ENCODE peak calls at places on chromosomes 3 and 15, in five cellular contexts. O is neural crest cell, W is uterus, X is cardiac muscle cell, Q is tibial artery. E is an unnamed sample.

GRCh38 chr15:43912991-43913927 is 86.5 kb downstream of the WDR76 start:
- DNase-seq in Q (peak), O (no peak), W (peak), X (no peak), E (no peak)

GRCh38 chr3:77254967-77255831 is 215.3 kb downstream of the ROBO2 start:
- DNase-seq in O (peak), X (peak), W (no peak), Q (no peak), E (no peak)

GRCh38 chr15:65069779-65070546 is 2.2 kb upstream of the RASL12 start:
- DNase-seq in X (no peak), O (no peak), W (no peak), Q (no peak), E (no peak)

GRCh38 chr3:41239587-41239986 is 40.3 kb downstream of the CTNNB1 start:
- DNase-seq in O (no peak), W (no peak), Q (no peak), X (no peak), E (no peak)

GRCh38 chr3:76501315-76501714 is 538.6 kb upstream of the ROBO2 start:
- DNase-seq in Q (no peak), O (no peak), X (no peak), W (no peak), E (no peak)

GRCh38 chr3:139052802-139053600 is 8.3 kb upstream of the PRR23C start:
- DNase-seq in O (no peak), W (no peak), X (no peak), Q (no peak), E (no peak)

GRCh38 chr15:70742928-70743327 is 20.4 kb downstream of the UACA start:
- DNase-seq in X (no peak), W (no peak), Q (no peak), O (no peak), E (no peak)

GRCh38 chr3:171498921-171499320 is 38.7 kb upstream of the TNIK start:
- DNase-seq in W (no peak), X (no peak), Q (no peak), O (no peak), E (no peak)

GRCh38 chr15:70348581-70349344 is 251.0 kb upstream of the TLE3 start:
- DNase-seq in W (peak), Q (no peak), O (no peak), X (no peak), E (no peak)

GRCh38 chr3:140091143-140091542 is 156.2 kb downstream of the CLSTN2 start:
- DNase-seq in W (no peak), X (no peak), O (no peak), Q (no peak), E (no peak)

GRCh38 chr3:23948761-23949160 is 3.7 kb downstream of the NR1D2 start:
- DNase-seq in Q (no peak), O (no peak), W (no peak), X (no peak), E (no peak)

GRCh38 chr15:41849861-41850260 is 11.2 kb downstream of the PLA2G4B start:
- DNase-seq in O (no peak), Q (no peak), W (no peak), X (no peak), E (no peak)

GRCh38 chr3:56782900-56783299 is 18.8 kb downstream of the ARHGEF3 start:
- DNase-seq in O (no peak), Q (no peak), X (no peak), W (no peak), E (no peak)

GRCh38 chr3:32643354-32643753 is 41.6 kb upstream of the CNOT10 start:
- DNase-seq in W (no peak), X (peak), O (no peak), Q (no peak), E (no peak)

GRCh38 chr3:32644380-32644779 is 40.6 kb upstream of the CNOT10 start:
- DNase-seq in X (no peak), W (no peak), Q (no peak), O (no peak), E (no peak)

GRCh38 chr3:32643816-32644215 is 41.2 kb upstream of the CNOT10 start:
- DNase-seq in Q (no peak), X (no peak), O (no peak), W (no peak), E (no peak)

GRCh38 chr3:32640939-32641725 is 43.9 kb upstream of the CNOT10 start:
- DNase-seq in Q (no peak), O (no peak), W (no peak), X (no peak), E (no peak)

GRCh38 chr3:32646761-32647160 is 38.2 kb upstream of the CNOT10 start:
- DNase-seq in X (no peak), Q (no peak), W (no peak), O (no peak), E (no peak)
- TF ChIP-seq CTCF in X (no peak), Q (no peak), W (no peak), O (no peak), E (no peak)

GRCh38 chr15:66685638-66686150 is 16.3 kb upstream of the SMAD6 start:
- DNase-seq in Q (no peak), O (no peak), X (no peak), W (no peak), E (no peak)
- TF ChIP-seq CTCF in Q (no peak), O (peak), X (peak), W (no peak), E (peak)

GRCh38 chr3:48619541-48620524 is 1.7 kb downstream of the TMEM89 start:
- DNase-seq in W (no peak), O (no peak), X (no peak), Q (no peak), E (no peak)

GRCh38 chr3:48625600-48625999 is 4.0 kb upstream of the TMEM89 start:
- DNase-seq in W (no peak), Q (no peak), X (no peak), O (no peak), E (no peak)

GRCh38 chr3:48624767-48625166 is 3.2 kb upstream of the TMEM89 start:
- DNase-seq in Q (no peak), W (no peak), X (no peak), O (no peak), E (no peak)

GRCh38 chr3:48621461-48621869 is at the start of gene TMEM89:
- DNase-seq in O (no peak), X (no peak), W (no peak), Q (no peak), E (no peak)

GRCh38 chr3:48623851-48624547 is 2.4 kb upstream of the TMEM89 start:
- DNase-seq in W (no peak), O (no peak), X (no peak), Q (no peak), E (no peak)
- TF ChIP-seq CTCF in W (no peak), O (no peak), X (no peak), Q (no peak), E (no peak)

DNA sequence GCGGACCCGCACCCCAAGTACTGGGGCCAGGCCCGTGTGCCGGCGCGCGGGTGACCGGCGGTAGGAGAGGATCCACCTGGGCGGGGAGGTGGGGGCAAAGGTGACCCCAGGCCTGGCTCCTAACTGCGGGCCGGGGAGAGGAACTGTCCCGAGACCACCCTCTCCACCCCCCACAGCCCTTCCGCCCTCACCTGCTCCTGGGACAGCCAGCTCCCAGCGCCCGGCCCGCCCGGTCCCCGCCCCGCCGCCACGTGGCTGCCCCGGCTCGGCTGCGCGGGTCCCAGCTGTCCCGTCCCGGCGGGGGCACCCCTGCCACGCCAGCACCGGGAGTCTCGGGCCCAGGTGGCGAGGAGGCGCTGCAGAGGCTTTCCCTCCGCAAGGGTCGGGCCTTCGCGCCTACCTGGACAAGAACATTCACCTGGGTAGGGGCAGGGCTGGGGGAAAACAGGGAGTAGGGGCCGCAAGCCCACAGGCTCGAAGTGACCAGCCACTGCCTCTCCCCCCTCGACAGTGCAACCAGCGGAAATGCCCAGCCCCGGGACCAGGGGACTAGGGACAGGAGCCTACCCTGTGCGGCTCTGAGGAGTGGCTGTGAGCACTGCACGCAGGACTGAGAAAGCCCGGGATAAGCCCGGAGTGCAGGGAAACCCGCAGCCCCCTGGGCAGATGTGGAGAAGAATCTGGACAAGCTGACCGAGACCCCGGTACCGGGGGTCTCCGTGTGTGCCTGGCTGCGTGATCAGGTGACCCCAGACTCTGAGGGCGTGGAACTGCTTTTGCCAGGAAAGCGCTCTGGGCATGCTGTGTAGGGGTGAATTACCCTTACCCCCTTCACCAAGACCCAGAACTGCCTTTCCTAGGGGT is at the start of gene SLC12A8:
- DNase-seq in O (no peak), X (peak), W (no peak), Q (no peak), E (no peak)
- TF ChIP-seq CTCF in O (no peak), X (no peak), W (no peak), Q (no peak), E (no peak)